ENCODE peak calls at places on chromosomes 5 and 9, in eight cellular contexts. O is fibroblast of lung; V is neuronal stem cell; B is CD8-positive, alpha-beta T cell; W is naive thymus-derived CD4-positive, alpha-beta T cell; L is gastrocnemius medialis; F is aorta; Y is heart right ventricle. E is an unnamed sample.

GRCh38 chr9:131613921-131614320 is 68.6 kb downstream of the PRRT1B start:
- DNase-seq in F (no peak), L (no peak), Y (peak; percentile 4), O (no peak), V (no peak), B (no peak), W (no peak), E (no peak)

GRCh38 chr5:180799194-180799593 is 3.4 kb downstream of the MGAT1 start:
- DNase-seq in V (no peak), F (no peak), O (no peak), Y (no peak), L (no peak), B (no peak), W (no peak), E (no peak)

GRCh38 chr5:68433921-68434879 is 218.6 kb downstream of the PIK3R1 start:
- DNase-seq in Y (peak; percentile 75), L (peak; percentile 55), V (no peak), W (peak; percentile 61), B (peak; percentile 54), F (peak; percentile 94), O (peak; percentile 84), E (peak; percentile 83)

GRCh38 chr5:169063269-169063919 is 237.5 kb downstream of the SLIT3 start:
- DNase-seq in B (no peak), Y (no peak), W (no peak), L (no peak), F (no peak), V (no peak), O (no peak), E (no peak)

GRCh38 chr9:133491656-133491925 is 12.7 kb upstream of the SLC2A6 start:
- DNase-seq in W (no peak), F (peak; percentile 66), Y (no peak), V (no peak), O (no peak), B (no peak), L (no peak), E (no peak)

GRCh38 chr9:28620661-28621060 is 1047.4 kb upstream of the C9orf72 start:
- DNase-seq in W (no peak), B (no peak), O (no peak), F (no peak), L (no peak), V (no peak), Y (no peak), E (no peak)

GRCh38 chr5:146059349-146060220 is 45.8 kb downstream of the PLAC8L1 start:
- DNase-seq in F (no peak), W (no peak), O (no peak), B (no peak), L (no peak), V (no peak), Y (peak; percentile 56), E (no peak)

GRCh38 chr5:40172721-40173120 is 507.0 kb upstream of the PTGER4 start:
- DNase-seq in B (no peak), L (no peak), Y (no peak), F (no peak), W (no peak), O (no peak), V (no peak), E (no peak)

GRCh38 chr5:115179068-115179958 is 9.6 kb upstream of the TRIM36 start:
- DNase-seq in B (no peak), W (peak; percentile 11), F (peak; percentile 78), Y (no peak), O (no peak), V (peak; percentile 54), L (no peak), E (no peak)

GRCh38 chr9:14529629-14530028 is 163.6 kb downstream of the ZDHHC21 start:
- DNase-seq in B (no peak), L (no peak), V (no peak), W (no peak), F (no peak), Y (no peak), O (no peak), E (no peak)

GRCh38 chr9:134784612-134785305 is 95.9 kb upstream of the FCN2 start:
- DNase-seq in L (no peak), Y (no peak), O (no peak), B (no peak), F (no peak), W (no peak), V (no peak), E (no peak)

GRCh38 chr5:7856855-7857254 is 5.9 kb upstream of the CFAP90 start:
- DNase-seq in L (no peak), V (peak; percentile 23), B (no peak), Y (no peak), O (peak; percentile 47), W (peak; percentile 30), F (no peak), E (no peak)

GRCh38 chr5:132387649-132388117 is 18.2 kb downstream of the SLC22A5 start:
- DNase-seq in Y (peak; percentile 29), W (no peak), L (no peak), F (peak; percentile 79), V (no peak), O (peak; percentile 99), B (no peak), E (no peak)

GRCh38 chr5:90844931-90845330 is 286.3 kb downstream of the ADGRV1 start:
- DNase-seq in O (no peak), Y (no peak), L (no peak), V (no peak), W (no peak), B (no peak), F (no peak), E (no peak)

GRCh38 chr5:35185518-35185917 is 44.8 kb downstream of the PRLR start:
- DNase-seq in B (no peak), F (no peak), Y (no peak), W (no peak), O (no peak), V (no peak), L (no peak), E (no peak)

GRCh38 chr9:69571032-69571431 is 101.1 kb downstream of the APBA1 start:
- DNase-seq in V (no peak), W (no peak), L (no peak), B (no peak), Y (no peak), F (no peak), O (no peak), E (no peak)

GRCh38 chr5:122313941-122314340 is 1.9 kb downstream of the SNCAIP start:
- DNase-seq in Y (no peak), O (no peak), B (no peak), L (no peak), V (no peak), W (no peak), F (no peak), E (no peak)

GRCh38 chr5:122312670-122312988 is 592 bp downstream of the SNCAIP start:
- DNase-seq in V (peak; percentile 30), B (no peak), W (no peak), Y (no peak), O (peak; percentile 34), L (no peak), F (peak; percentile 83), E (no peak)

GRCh38 chr5:122311400-122311887 is 593 bp upstream of the SNCAIP start:
- DNase-seq in Y (no peak), B (no peak), O (no peak), L (no peak), W (no peak), F (peak; percentile 79), V (peak; percentile 23), E (no peak)

GRCh38 chr5:122311888-122312669 is at the start of gene SNCAIP:
- DNase-seq in V (peak; percentile 59), Y (peak; percentile 52), O (peak; percentile 41), L (no peak), W (no peak), F (peak; percentile 84), B (no peak), E (no peak)

DNA sequence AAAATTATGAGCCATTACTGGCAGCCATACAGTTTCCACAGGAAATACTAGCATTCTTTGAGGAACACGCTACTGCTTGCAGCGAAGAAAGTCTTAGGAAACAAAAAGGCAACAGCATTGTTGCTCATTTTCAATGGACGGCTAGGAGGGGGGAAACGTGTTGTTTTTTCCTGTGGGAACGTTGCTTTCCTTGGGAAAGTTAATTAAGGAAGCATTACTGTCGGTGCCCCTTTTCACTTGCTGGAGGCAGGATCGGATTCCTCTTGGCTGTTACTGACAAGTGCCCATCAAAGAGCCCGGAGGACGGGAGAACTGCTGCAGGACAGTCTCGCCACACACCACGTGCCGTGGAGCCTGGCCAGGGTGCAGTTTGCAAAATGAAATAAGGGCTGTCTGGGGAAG is 965 bp downstream of the SNCAIP start:
- DNase-seq in L (no peak), B (no peak), Y (peak; percentile 16), O (peak; percentile 48), F (no peak), V (peak; percentile 17), W (no peak), E (no peak)
- H3K27ac ChIP-seq in L (no peak overlapping the region), B (no peak overlapping the region), Y (peak overlapping the region; percentile 73), O (peak overlapping the region; percentile 3), F (no peak overlapping the region), V (no peak overlapping the region), W (no peak overlapping the region), E (no peak overlapping the region)

DNA sequence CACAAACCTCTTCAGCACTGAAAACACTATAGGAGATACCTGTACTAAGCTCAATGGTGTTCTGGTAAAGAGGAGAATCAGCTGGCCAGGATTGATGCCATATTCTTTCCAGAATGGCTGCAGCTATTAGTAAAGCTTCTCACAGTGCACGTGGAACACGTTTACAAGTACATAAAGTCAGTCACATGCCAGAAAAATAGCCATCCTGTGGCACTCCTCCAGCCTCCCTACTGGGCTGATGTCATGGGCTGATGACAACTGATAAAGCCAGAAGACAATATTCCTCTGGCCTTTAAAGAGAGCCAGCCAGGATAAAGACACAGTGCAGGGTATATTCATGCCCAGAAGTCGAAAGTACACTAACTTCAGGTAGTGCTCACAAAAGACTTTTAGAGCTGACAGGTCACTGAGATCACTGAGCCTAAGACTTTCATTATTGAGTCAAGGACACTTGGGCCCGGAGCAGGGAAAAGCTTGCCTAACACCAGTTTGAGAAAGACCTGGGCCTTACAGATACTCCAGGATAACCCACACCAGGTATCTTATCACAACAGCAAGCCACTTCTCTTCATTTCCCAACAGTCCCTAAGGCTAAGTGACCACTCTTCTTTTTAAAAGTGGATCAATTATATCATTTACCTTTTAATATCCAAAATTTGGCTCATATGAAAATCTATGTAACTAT is 29.4 kb downstream of the ABITRAM start:
- DNase-seq in O (no peak), V (no peak), W (no peak), L (no peak), B (no peak), Y (no peak), F (no peak), E (no peak)
- H3K4me1 ChIP-seq in O (no peaks in the 10 kb centered on the region), V (no peaks in the 10 kb centered on the region), W (no peaks in the 10 kb centered on the region), L (no peaks in the 10 kb centered on the region), B (no peaks in the 10 kb centered on the region), Y (no peaks in the 10 kb centered on the region), F (peaks cover 2% of the 10 kb centered on the region), E (no peaks in the 10 kb centered on the region)

GRCh38 chr5:73274121-73274520 is 101.1 kb downstream of the TMEM174 start:
- DNase-seq in V (no peak), O (no peak), W (no peak), Y (no peak), F (no peak), B (no peak), L (no peak), E (no peak)
- H3K27me3 ChIP-seq in V (no peaks in the 10 kb centered on the region), O (peaks cover 26% of the 10 kb centered on the region), W (peaks cover 5% of the 10 kb centered on the region), Y (peaks cover 86% of the 10 kb centered on the region), F (no peaks in the 10 kb centered on the region), B (peaks cover 6% of the 10 kb centered on the region), L (peaks cover 24% of the 10 kb centered on the region), E (peaks cover 7% of the 10 kb centered on the region)

DNA sequence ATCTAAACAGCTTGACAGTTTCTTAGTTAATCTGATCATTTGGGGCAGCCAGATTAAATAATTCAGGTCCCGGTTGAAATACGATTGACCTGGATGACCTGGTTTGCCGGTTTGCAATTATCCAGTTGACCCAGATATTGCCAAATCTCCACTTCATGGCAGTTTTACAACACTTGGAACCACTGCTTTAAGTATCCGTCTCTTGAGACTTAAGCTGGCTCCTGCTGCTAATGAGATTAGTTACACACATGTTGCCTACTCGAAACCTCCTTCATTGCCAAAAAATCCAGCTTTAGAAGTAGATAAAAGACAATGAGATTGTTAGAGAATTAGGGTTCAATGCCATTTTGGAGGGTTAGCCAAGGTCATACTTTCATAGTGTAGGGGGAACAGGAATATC is 136.2 kb upstream of the HAPLN1 start:
- DNase-seq in F (no peak), O (no peak), B (no peak), L (no peak), W (no peak), Y (no peak), V (no peak), E (no peak)
- H3K27ac ChIP-seq in F (no peak overlapping the region), O (no peak overlapping the region), B (no peak overlapping the region), L (no peak overlapping the region), W (no peak overlapping the region), Y (no peak overlapping the region), V (no peak overlapping the region), E (no peak overlapping the region)